ENCODE peak calls at places on chromosomes 16 and 17, in four cellular contexts. P is CD4-positive, alpha-beta T cell; D is heart right ventricle; Q is hepatocyte. R is an unnamed sample.

GRCh38 chr17:42744283-42744805 is 496 bp downstream of the EZH1 start:
- DNase-seq in Q (peak; percentile 88), P (peak; percentile 66), D (peak; percentile 86), R (peak; percentile 28)

GRCh38 chr17:76492989-76493501 is 8.2 kb downstream of the RHBDF2 start:
- DNase-seq in D (peak; percentile 62), Q (peak; percentile 61), P (peak; percentile 23), R (no peak)

GRCh38 chr16:1265090-1265630 is 9.3 kb downstream of the TPSD1 start:
- DNase-seq in P (no peak), D (no peak), Q (no peak), R (no peak)

GRCh38 chr17:57915532-57915931 is 39.7 kb downstream of the CUEDC1 start:
- DNase-seq in Q (no peak), D (peak; percentile 45), P (no peak), R (no peak)

GRCh38 chr17:13777003-13777402 is 175.3 kb upstream of the HS3ST3A1 start:
- DNase-seq in D (no peak), P (no peak), Q (peak; percentile 10), R (no peak)

GRCh38 chr16:48182979-48183537 is 27.3 kb upstream of the ABCC12 start:
- DNase-seq in D (no peak), P (no peak), Q (no peak), R (no peak)

GRCh38 chr16:86396318-86396882 is 113.9 kb upstream of the FOXF1 start:
- DNase-seq in P (no peak), D (no peak), Q (peak; percentile 60), R (no peak)

GRCh38 chr17:81438688-81439087 is 43.4 kb downstream of the BAHCC1 start:
- DNase-seq in P (no peak), D (no peak), Q (no peak), R (no peak)

GRCh38 chr16:1309888-1310831 is 724 bp downstream of the UBE2I start:
- DNase-seq in D (peak; percentile 55), P (peak; percentile 61), Q (peak; percentile 68), R (no peak)

GRCh38 chr17:10243905-10244844 is 45.8 kb upstream of the GAS7 start:
- DNase-seq in D (no peak), Q (peak; percentile 24), P (no peak), R (no peak)

GRCh38 chr17:40412880-40413279 is 4.8 kb downstream of the TOP2A start:
- DNase-seq in Q (no peak), P (no peak), D (no peak), R (no peak)

GRCh38 chr16:56848955-56849689 is 15.9 kb upstream of the SLC12A3 start:
- DNase-seq in P (no peak), D (no peak), Q (no peak), R (no peak)

GRCh38 chr17:79931517-79932309 is 92.5 kb upstream of the CBX4 start:
- DNase-seq in D (no peak), P (no peak), Q (peak; percentile 80), R (no peak)

GRCh38 chr16:79172306-79172705 is 428.2 kb downstream of the MAF start:
- DNase-seq in D (no peak), P (no peak), Q (no peak), R (no peak)

GRCh38 chr16:88634141-88634993 is 4.0 kb upstream of the IL17C start:
- DNase-seq in D (peak; percentile 57), Q (peak; percentile 75), P (peak; percentile 54), R (no peak)

GRCh38 chr16:55471448-55472097 is 7.4 kb upstream of the MMP2 start:
- DNase-seq in D (no peak), Q (peak; percentile 40), P (no peak), R (no peak)

GRCh38 chr17:65902831-65903549 is 288.9 kb downstream of the CEP112 start:
- DNase-seq in Q (no peak), P (no peak), D (no peak), R (no peak)

GRCh38 chr17:37322826-37323561 is 52.8 kb upstream of the C17orf78 start:
- DNase-seq in P (no peak), D (no peak), Q (no peak), R (no peak)

GRCh38 chr17:80455328-80455710 is 21.1 kb downstream of the NPTX1 start:
- DNase-seq in Q (peak; percentile 76), D (peak; percentile 67), P (no peak), R (no peak)

GRCh38 chr17:16947470-16947869 is 24.4 kb downstream of the TNFRSF13B start:
- DNase-seq in D (no peak), P (no peak), Q (no peak), R (no peak)

GRCh38 chr16:55832788-55833583 is at the start of gene CES1:
- DNase-seq in Q (peak; percentile 58), D (peak; percentile 68), P (no peak), R (no peak)

GRCh38 chr17:60435244-60436170 is 13.2 kb downstream of the CHCT1 start:
- DNase-seq in D (peak; percentile 48), P (peak; percentile 24), Q (peak; percentile 88), R (peak; percentile 59)

GRCh38 chr17:8911205-8911604 is 43.7 kb upstream of the PIK3R6 start:
- DNase-seq in D (no peak), P (no peak), Q (no peak), R (no peak)

GRCh38 chr16:50263940-50264929 is 2.1 kb upstream of the ADCY7 start:
- DNase-seq in Q (peak; percentile 4), P (no peak), D (no peak), R (no peak)

GRCh38 chr17:31541559-31541958 is 150.1 kb downstream of the RAB11FIP4 start:
- DNase-seq in Q (no peak), D (no peak), P (no peak), R (no peak)

GRCh38 chr16:88936008-88936912 is 40.7 kb downstream of the CBFA2T3 start:
- DNase-seq in D (peak; percentile 60), P (no peak), Q (no peak), R (no peak)

GRCh38 chr17:74513987-74514631 is 17.2 kb downstream of the CD300LB start:
- DNase-seq in D (no peak), Q (peak; percentile 29), P (no peak), R (no peak)

GRCh38 chr16:67428146-67428731 is 2.7 kb upstream of the HSD11B2 start:
- DNase-seq in P (peak; percentile 37), Q (peak; percentile 87), D (peak; percentile 75), R (no peak)

GRCh38 chr17:82302991-82303943 is 14.1 kb downstream of the CD7 start:
- DNase-seq in Q (no peak), P (peak; percentile 44), D (no peak), R (no peak)

GRCh38 chr17:27597783-27598320 is 33.1 kb upstream of the LGALS9 start:
- DNase-seq in D (no peak), P (no peak), Q (no peak), R (no peak)

GRCh38 chr17:81419333-81419885 is 24.2 kb downstream of the BAHCC1 start:
- DNase-seq in D (peak; percentile 93), P (no peak), Q (peak; percentile 89), R (peak; percentile 87)

GRCh38 chr17:69819316-69820087 is 255.5 kb upstream of the KCNJ16 start:
- DNase-seq in D (no peak), Q (no peak), P (no peak), R (no peak)

GRCh38 chr17:51419476-51419875 is 159.1 kb downstream of the UTP18 start:
- DNase-seq in Q (no peak), D (no peak), P (no peak), R (no peak)

GRCh38 chr17:979539-980405 is at the start of gene NXN:
- DNase-seq in P (peak; percentile 87), Q (peak; percentile 95), D (peak; percentile 94), R (peak; percentile 45)

GRCh38 chr17:68351395-68351794 is 60.1 kb downstream of the ARSG start:
- DNase-seq in D (peak; percentile 24), Q (no peak), P (no peak), R (no peak)

GRCh38 chr17:79981661-79982101 is 54.0 kb downstream of the TBC1D16 start:
- DNase-seq in D (no peak), Q (no peak), P (no peak), R (no peak)

GRCh38 chr16:35745191-35745590 is 2285.8 kb downstream of the TP53TG3F start:
- DNase-seq in Q (no peak), D (no peak), P (no peak), R (no peak)
- H3K9me3 ChIP-seq in Q (no peaks in the 10 kb centered on the region), D (no peaks in the 10 kb centered on the region), P (peaks cover 54% of the 10 kb centered on the region), R (no peaks in the 10 kb centered on the region)

DNA sequence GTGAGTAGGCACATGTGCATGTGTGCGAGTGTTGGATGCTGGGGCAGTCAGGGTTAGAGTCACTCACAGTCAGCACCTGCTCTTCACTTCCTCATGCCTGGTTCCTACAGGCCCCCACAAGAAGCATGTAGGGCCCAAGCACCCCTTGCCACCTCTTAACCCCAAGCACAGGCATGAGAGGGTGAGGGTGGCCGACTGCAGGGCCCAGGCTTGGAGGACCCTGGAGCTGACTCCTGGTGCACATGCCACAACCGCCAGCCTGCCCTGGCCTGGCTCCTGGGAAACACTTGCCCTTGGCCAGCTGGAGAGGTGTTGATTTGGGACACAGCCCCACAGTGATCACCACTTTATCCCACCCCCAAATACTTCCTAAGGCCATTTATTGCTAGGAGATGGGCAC is 16.9 kb upstream of the CDRT15L2 start:
- DNase-seq in Q (no peak), P (no peak), D (no peak), R (no peak)
- H3K9me3 ChIP-seq in Q (no peaks in the 10 kb centered on the region), P (no peaks in the 10 kb centered on the region), D (no peaks in the 10 kb centered on the region), R (no peaks in the 10 kb centered on the region)

GRCh38 chr16:3311496-3311895 is 6.2 kb downstream of the ZNF75A start:
- DNase-seq in D (no peak), P (no peak), Q (no peak), R (no peak)

GRCh38 chr16:3304370-3304769 is 860 bp downstream of the TIGD7 start:
- DNase-seq in P (no peak), D (no peak), Q (no peak), R (no peak)

GRCh38 chr16:3305109-3306068 is at the start of the genes TIGD7 and ZNF75A:
- DNase-seq in P (peak; percentile 83), Q (peak; percentile 93), D (peak; percentile 89), R (peak; percentile 42)

DNA sequence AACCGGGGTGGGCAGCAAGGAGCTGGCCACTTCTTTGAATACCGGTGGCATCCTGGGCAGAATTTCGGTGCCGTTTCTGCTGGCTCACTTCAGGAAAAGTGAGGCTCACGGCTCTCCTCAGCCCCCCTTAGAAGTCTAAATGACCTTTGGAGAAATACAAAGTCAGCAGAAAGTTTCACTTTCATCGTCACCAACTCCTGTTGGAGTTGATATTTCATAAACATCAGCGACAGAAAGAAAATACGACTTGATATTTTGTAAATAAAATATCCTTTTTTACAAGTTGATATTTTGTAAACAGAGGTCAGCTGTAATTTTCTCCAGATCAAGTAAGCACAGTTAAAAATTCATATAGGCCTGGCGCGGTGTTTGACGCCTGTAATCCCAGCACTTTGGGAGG is 781 bp downstream of the ZNF75A start:
- DNase-seq in Q (no peak), D (no peak), P (no peak), R (no peak)
- H3K9me3 ChIP-seq in Q (peaks cover 62% of the 10 kb centered on the region), D (no peaks in the 10 kb centered on the region), P (peaks cover 43% of the 10 kb centered on the region), R (peaks cover 53% of the 10 kb centered on the region)

DNA sequence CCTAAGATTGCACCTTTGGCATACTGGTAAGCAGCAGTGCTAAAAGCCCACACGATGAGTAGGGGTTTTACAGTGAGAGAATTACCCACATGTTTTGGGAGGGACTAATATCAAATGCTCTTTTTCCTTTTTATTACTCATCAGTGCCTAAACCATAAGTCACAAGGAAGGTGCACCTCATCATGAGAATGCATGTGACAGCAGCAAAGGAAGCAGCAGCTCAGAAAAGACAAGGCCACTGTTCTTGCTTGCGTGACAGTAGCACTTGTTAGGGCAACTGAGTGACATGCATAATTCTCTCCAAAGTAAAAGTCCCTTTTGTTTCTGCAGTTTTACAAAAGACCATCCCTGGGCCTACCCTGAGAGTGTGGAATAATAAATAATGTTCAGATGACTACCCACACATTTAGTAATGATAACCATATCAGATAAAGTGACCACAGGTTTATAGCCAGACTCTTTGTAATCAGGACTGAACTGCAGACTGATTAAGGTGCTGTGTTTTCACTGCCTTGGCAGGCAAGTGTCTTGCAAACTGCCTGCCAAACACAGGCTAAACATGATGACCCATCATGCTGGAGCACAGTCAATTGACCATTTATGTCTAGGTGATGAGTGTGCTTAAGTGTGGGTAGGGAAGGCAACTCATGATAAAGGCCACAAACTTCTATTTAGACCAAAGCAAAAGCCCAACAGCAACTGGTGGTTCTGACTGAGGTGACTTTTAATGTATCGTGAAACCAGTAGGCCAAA is 1751.4 kb downstream of the TP53TG3F start:
- DNase-seq in P (no peak), Q (no peak), D (no peak), R (no peak)
- H3K9me3 ChIP-seq in P (peaks cover 5% of the 10 kb centered on the region), Q (no peaks in the 10 kb centered on the region), D (no peaks in the 10 kb centered on the region), R (no peaks in the 10 kb centered on the region)

R was measured in thoracic aorta.